ENCODE peak calls at places on chromosomes 6 and 20, in seven cellular contexts. One of them, this sample, is unnamed. For H3K27me3, the result is how much of the 10 kb centered on the place peaks cover.

GRCh38 chr20:39390186-39390585 is 428.0 kb downstream of the DHX35 start:
- DNase-seq in Caco-2: no peak
- DNase-seq in transverse colon: no peak
- DNase-seq in upper lobe of right lung: no peak
- DNase-seq in heart right ventricle: no peak
- DNase-seq in BE2C: no peak
- DNase-seq in heart left ventricle: no peak
- DNase-seq in this sample: no peak

GRCh38 chr6:23031986-23032385 is 462.6 kb downstream of the HDGFL1 start:
- DNase-seq in Caco-2: no peak
- DNase-seq in transverse colon: no peak
- DNase-seq in upper lobe of right lung: no peak
- DNase-seq in heart right ventricle: no peak
- DNase-seq in BE2C: no peak
- DNase-seq in heart left ventricle: no peak
- DNase-seq in this sample: no peak

GRCh38 chr6:21907291-21907690 is 313.7 kb downstream of the SOX4 start:
- DNase-seq in Caco-2: no peak
- DNase-seq in transverse colon: no peak
- DNase-seq in upper lobe of right lung: no peak
- DNase-seq in heart right ventricle: no peak
- DNase-seq in BE2C: no peak
- DNase-seq in heart left ventricle: no peak
- DNase-seq in this sample: no peak

GRCh38 chr6:95309545-95309944 is 267.8 kb upstream of the MANEA start:
- DNase-seq in Caco-2: no peak
- DNase-seq in transverse colon: no peak
- DNase-seq in upper lobe of right lung: no peak
- DNase-seq in heart right ventricle: no peak
- DNase-seq in BE2C: no peak
- DNase-seq in heart left ventricle: no peak
- DNase-seq in this sample: no peak

GRCh38 chr6:72132851-72133250 is 246.5 kb downstream of the RIMS1 start:
- DNase-seq in Caco-2: no peak
- DNase-seq in transverse colon: no peak
- DNase-seq in upper lobe of right lung: no peak
- DNase-seq in heart right ventricle: no peak
- DNase-seq in BE2C: peak
- DNase-seq in heart left ventricle: no peak
- DNase-seq in this sample: no peak

GRCh38 chr6:33869826-33870423 is 66.1 kb upstream of the MLN start:
- DNase-seq in Caco-2: no peak
- DNase-seq in transverse colon: no peak
- DNase-seq in upper lobe of right lung: no peak
- DNase-seq in heart right ventricle: no peak
- DNase-seq in BE2C: no peak
- DNase-seq in heart left ventricle: no peak
- DNase-seq in this sample: no peak

GRCh38 chr20:62387993-62388635 is 1.2 kb downstream of the RPS21 start:
- DNase-seq in Caco-2: no peak
- DNase-seq in transverse colon: no peak
- DNase-seq in upper lobe of right lung: no peak
- DNase-seq in heart right ventricle: no peak
- DNase-seq in BE2C: no peak
- DNase-seq in heart left ventricle: no peak
- DNase-seq in this sample: no peak

GRCh38 chr6:81741689-81742088 is 10.8 kb downstream of the TENT5A start:
- DNase-seq in Caco-2: no peak
- DNase-seq in transverse colon: no peak
- DNase-seq in upper lobe of right lung: no peak
- DNase-seq in heart right ventricle: no peak
- DNase-seq in BE2C: no peak
- DNase-seq in heart left ventricle: no peak
- DNase-seq in this sample: no peak

GRCh38 chr6:151731313-151731712 is 76.2 kb upstream of the ESR1 start:
- DNase-seq in Caco-2: no peak
- DNase-seq in transverse colon: no peak
- DNase-seq in upper lobe of right lung: no peak
- DNase-seq in heart right ventricle: no peak
- DNase-seq in BE2C: no peak
- DNase-seq in heart left ventricle: no peak
- DNase-seq in this sample: no peak

GRCh38 chr20:60001027-60001567 is 42.9 kb downstream of the CDH26 start:
- DNase-seq in Caco-2: no peak
- DNase-seq in transverse colon: no peak
- DNase-seq in upper lobe of right lung: no peak
- DNase-seq in heart right ventricle: no peak
- DNase-seq in BE2C: no peak
- DNase-seq in heart left ventricle: no peak
- DNase-seq in this sample: no peak

GRCh38 chr20:17808782-17809181 is 109.0 kb downstream of the BANF2 start:
- DNase-seq in Caco-2: no peak
- DNase-seq in transverse colon: no peak
- DNase-seq in upper lobe of right lung: no peak
- DNase-seq in heart right ventricle: no peak
- DNase-seq in BE2C: no peak
- DNase-seq in heart left ventricle: no peak
- DNase-seq in this sample: no peak

GRCh38 chr6:53300656-53301551 is 47.8 kb downstream of the ELOVL5 start:
- DNase-seq in Caco-2: no peak
- DNase-seq in transverse colon: no peak
- DNase-seq in upper lobe of right lung: peak
- DNase-seq in heart right ventricle: peak
- DNase-seq in BE2C: no peak
- DNase-seq in heart left ventricle: peak
- DNase-seq in this sample: no peak

GRCh38 chr6:166772518-166772917 is 145.5 kb upstream of the RPS6KA2 start:
- DNase-seq in Caco-2: no peak
- DNase-seq in transverse colon: no peak
- DNase-seq in upper lobe of right lung: no peak
- DNase-seq in heart right ventricle: no peak
- DNase-seq in BE2C: no peak
- DNase-seq in heart left ventricle: no peak
- DNase-seq in this sample: no peak

GRCh38 chr6:43494321-43494720 is 15.8 kb downstream of the LRRC73 start:
- DNase-seq in Caco-2: no peak
- DNase-seq in transverse colon: no peak
- DNase-seq in upper lobe of right lung: no peak
- DNase-seq in heart right ventricle: no peak
- DNase-seq in BE2C: no peak
- DNase-seq in heart left ventricle: no peak
- DNase-seq in this sample: no peak

GRCh38 chr20:3194617-3195280 is 9.7 kb downstream of the DDRGK1 start:
- DNase-seq in Caco-2: no peak
- DNase-seq in transverse colon: no peak
- DNase-seq in upper lobe of right lung: no peak
- DNase-seq in heart right ventricle: no peak
- DNase-seq in BE2C: no peak
- DNase-seq in heart left ventricle: no peak
- DNase-seq in this sample: no peak

GRCh38 chr20:45358282-45359068 is 4.5 kb upstream of the SYS1 start:
- DNase-seq in Caco-2: no peak
- DNase-seq in transverse colon: peak
- DNase-seq in upper lobe of right lung: peak
- DNase-seq in heart right ventricle: peak
- DNase-seq in BE2C: no peak
- DNase-seq in heart left ventricle: peak
- DNase-seq in this sample: peak

GRCh38 chr20:45407067-45407745 is 883 bp upstream of the DBNDD2 start:
- DNase-seq in Caco-2: peak
- DNase-seq in transverse colon: peak
- DNase-seq in upper lobe of right lung: peak
- DNase-seq in heart right ventricle: peak
- DNase-seq in BE2C: no peak
- DNase-seq in heart left ventricle: peak
- DNase-seq in this sample: peak

GRCh38 chr20:49478754-49479689 is 3.4 kb downstream of the KCNB1 start:
- DNase-seq in Caco-2: no peak
- DNase-seq in transverse colon: no peak
- DNase-seq in upper lobe of right lung: no peak
- DNase-seq in heart right ventricle: no peak
- DNase-seq in BE2C: no peak
- DNase-seq in heart left ventricle: no peak
- DNase-seq in this sample: no peak

GRCh38 chr20:31718952-31719643 is 3.6 kb downstream of the BCL2L1 start:
- DNase-seq in Caco-2: peak
- DNase-seq in transverse colon: peak
- DNase-seq in upper lobe of right lung: no peak
- DNase-seq in heart right ventricle: no peak
- DNase-seq in BE2C: no peak
- DNase-seq in heart left ventricle: no peak
- DNase-seq in this sample: no peak

GRCh38 chr20:33672426-33673114 is 1.7 kb downstream of the NECAB3 start:
- DNase-seq in Caco-2: no peak
- DNase-seq in transverse colon: no peak
- DNase-seq in upper lobe of right lung: no peak
- DNase-seq in heart right ventricle: no peak
- DNase-seq in BE2C: no peak
- DNase-seq in heart left ventricle: no peak
- DNase-seq in this sample: no peak
- H3K4me3 ChIP-seq in Caco-2: peak
- H3K4me3 ChIP-seq in transverse colon: peak
- H3K4me3 ChIP-seq in upper lobe of right lung: peak
- H3K4me3 ChIP-seq in heart right ventricle: peak
- H3K4me3 ChIP-seq in BE2C: peak
- H3K4me3 ChIP-seq in heart left ventricle: peak
- H3K4me3 ChIP-seq in this sample: no peak

DNA sequence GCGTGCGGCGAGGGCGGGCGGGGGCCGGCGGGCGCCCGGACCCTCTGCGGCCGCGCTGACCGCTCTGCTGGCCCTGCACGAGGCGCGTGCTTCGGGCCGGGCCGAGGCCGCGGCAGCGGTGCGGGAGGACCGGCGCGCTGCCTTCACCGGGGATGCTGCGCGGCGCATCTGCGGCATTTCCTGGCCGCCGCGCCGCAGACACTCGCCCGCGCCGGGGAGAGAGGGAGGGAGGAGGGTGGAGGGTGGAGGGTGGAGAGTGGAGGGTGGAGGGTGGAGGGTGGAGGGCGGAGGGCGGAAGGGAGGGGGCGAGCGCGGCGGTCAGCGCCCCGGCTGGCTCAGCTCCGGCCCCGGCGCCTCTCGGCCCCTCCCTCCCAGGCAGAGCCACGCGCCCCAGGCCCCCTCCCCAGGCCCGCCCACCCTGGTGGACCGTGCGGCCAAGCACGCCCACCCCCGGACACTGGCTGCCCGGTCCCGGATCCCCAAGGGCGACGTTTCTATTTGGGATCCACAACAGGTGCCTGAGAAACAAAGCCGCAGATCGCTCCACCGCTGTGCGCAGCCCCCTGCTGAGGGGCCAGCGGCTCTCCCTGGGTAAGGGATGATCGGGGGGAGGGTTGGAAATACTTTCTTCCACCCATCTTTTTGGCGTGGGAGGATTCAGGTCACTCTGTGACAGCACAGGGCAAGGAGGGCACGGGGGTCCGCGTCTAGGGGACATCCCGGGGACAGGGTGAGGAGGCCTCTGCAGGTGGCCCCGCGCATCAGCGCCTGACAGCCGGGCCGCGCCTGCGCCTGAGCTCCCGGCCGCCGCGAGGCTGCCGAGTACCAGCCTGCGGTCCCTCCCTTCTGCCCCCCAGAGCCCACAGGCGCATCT is 111.2 kb upstream of the BEND6 start:
- DNase-seq in Caco-2: peak
- DNase-seq in transverse colon: peak
- DNase-seq in upper lobe of right lung: peak
- DNase-seq in heart right ventricle: peak
- DNase-seq in BE2C: peak
- DNase-seq in heart left ventricle: peak
- DNase-seq in this sample: peak
- TF ChIP-seq CTCF in Caco-2: peak
- TF ChIP-seq CTCF in transverse colon: peak
- TF ChIP-seq CTCF in upper lobe of right lung: no peak
- TF ChIP-seq CTCF in heart right ventricle: peak
- TF ChIP-seq CTCF in BE2C: peak
- TF ChIP-seq CTCF in heart left ventricle: peak
- TF ChIP-seq CTCF in this sample: peak

DNA sequence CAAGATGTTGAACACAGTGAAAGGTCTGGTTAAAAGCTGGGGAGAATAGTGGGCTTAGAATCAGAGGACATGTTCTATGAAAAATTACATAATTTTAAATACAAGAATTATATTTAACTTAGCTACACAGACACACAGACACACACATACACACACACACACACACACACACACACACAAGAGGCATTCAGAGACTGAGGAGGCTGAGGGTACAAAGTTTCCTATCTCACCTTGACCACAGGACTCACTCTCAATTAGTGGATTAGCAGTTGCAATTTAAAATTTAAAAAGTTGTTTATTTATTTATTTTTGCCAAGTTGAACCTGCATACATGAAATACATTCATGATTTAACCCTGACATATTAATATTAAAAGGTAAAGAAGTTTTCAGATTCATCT is 86.5 kb downstream of the MKKS start:
- DNase-seq in Caco-2: no peak
- DNase-seq in transverse colon: no peak
- DNase-seq in upper lobe of right lung: no peak
- DNase-seq in heart right ventricle: no peak
- DNase-seq in BE2C: no peak
- DNase-seq in heart left ventricle: no peak
- DNase-seq in this sample: no peak
- H3K27me3 ChIP-seq in Caco-2: under half
- H3K27me3 ChIP-seq in transverse colon: under half
- H3K27me3 ChIP-seq in upper lobe of right lung: under half
- H3K27me3 ChIP-seq in heart right ventricle: under half
- H3K27me3 ChIP-seq in BE2C: under half
- H3K27me3 ChIP-seq in heart left ventricle: under half
- H3K27me3 ChIP-seq in this sample: under half

GRCh38 chr6:161432546-161432945 is 158.7 kb upstream of the AGPAT4 start:
- DNase-seq in Caco-2: no peak
- DNase-seq in transverse colon: no peak
- DNase-seq in upper lobe of right lung: no peak
- DNase-seq in heart right ventricle: no peak
- DNase-seq in BE2C: no peak
- DNase-seq in heart left ventricle: no peak
- DNase-seq in this sample: no peak

GRCh38 chr6:161436106-161436876 is 162.4 kb upstream of the AGPAT4 start:
- DNase-seq in Caco-2: no peak
- DNase-seq in transverse colon: no peak
- DNase-seq in upper lobe of right lung: no peak
- DNase-seq in heart right ventricle: no peak
- DNase-seq in BE2C: no peak
- DNase-seq in heart left ventricle: no peak
- DNase-seq in this sample: no peak

GRCh38 chr6:161434921-161435411 is 161.1 kb upstream of the AGPAT4 start:
- DNase-seq in Caco-2: peak
- DNase-seq in transverse colon: no peak
- DNase-seq in upper lobe of right lung: no peak
- DNase-seq in heart right ventricle: peak
- DNase-seq in BE2C: no peak
- DNase-seq in heart left ventricle: peak
- DNase-seq in this sample: peak

GRCh38 chr6:161435426-161436065 is 161.7 kb upstream of the AGPAT4 start:
- DNase-seq in Caco-2: no peak
- DNase-seq in transverse colon: no peak
- DNase-seq in upper lobe of right lung: no peak
- DNase-seq in heart right ventricle: no peak
- DNase-seq in BE2C: no peak
- DNase-seq in heart left ventricle: no peak
- DNase-seq in this sample: peak

GRCh38 chr6:161434331-161434730 is 160.5 kb upstream of the AGPAT4 start:
- DNase-seq in Caco-2: no peak
- DNase-seq in transverse colon: no peak
- DNase-seq in upper lobe of right lung: no peak
- DNase-seq in heart right ventricle: no peak
- DNase-seq in BE2C: no peak
- DNase-seq in heart left ventricle: peak
- DNase-seq in this sample: no peak
- H3K4me3 ChIP-seq in Caco-2: no peak
- H3K4me3 ChIP-seq in transverse colon: no peak
- H3K4me3 ChIP-seq in upper lobe of right lung: no peak
- H3K4me3 ChIP-seq in heart right ventricle: no peak
- H3K4me3 ChIP-seq in BE2C: no peak
- H3K4me3 ChIP-seq in heart left ventricle: no peak
- H3K4me3 ChIP-seq in this sample: no peak

This sample was measured in brain microvascular endothelial cell.